ENCODE peak calls at places on chromosome 4, in four cellular contexts. W is GM12891, R is T-helper 9 cell, K is breast epithelium. U is an unnamed sample.

GRCh38 chr4:18318682-18319410 is 297.3 kb upstream of the LCORL start:
- DNase-seq in W (no peak), R (no peak), K (no peak), U (no peak)

GRCh38 chr4:82493721-82494425 is 63.5 kb downstream of the ENOPH1 start:
- DNase-seq in W (no peak), R (no peak), K (no peak), U (no peak)

GRCh38 chr4:44985152-44985551 is 258.8 kb upstream of the GNPDA2 start:
- DNase-seq in W (no peak), R (no peak), K (no peak), U (no peak)

GRCh38 chr4:123246085-123246484 is 150.5 kb upstream of the SPRY1 start:
- DNase-seq in W (no peak), R (no peak), K (no peak), U (no peak)

GRCh38 chr4:2449511-2450392 is 19.2 kb upstream of the RNF4 start:
- DNase-seq in W (no peak), R (no peak), K (no peak), U (no peak)

GRCh38 chr4:8723222-8723980 is 130.8 kb downstream of the CPZ start:
- DNase-seq in W (no peak), R (no peak), K (no peak), U (no peak)

GRCh38 chr4:56215138-56215793 is 172.0 kb downstream of the AASDH start:
- DNase-seq in W (no peak), R (no peak), K (no peak), U (no peak)

GRCh38 chr4:151660676-151661075 is 100.1 kb downstream of the GATB start:
- DNase-seq in W (no peak), R (no peak), K (no peak), U (no peak)

GRCh38 chr4:107666134-107666533 is 53.9 kb downstream of the PAPSS1 start:
- DNase-seq in W (no peak), R (no peak), K (no peak), U (no peak)

GRCh38 chr4:60948008-60948407 is 252.1 kb upstream of the ADGRL3 start:
- DNase-seq in W (no peak), R (no peak), K (no peak), U (no peak)

GRCh38 chr4:89681219-89681618 is 155.7 kb downstream of the SNCA start:
- DNase-seq in W (no peak), R (no peak), K (no peak), U (no peak)

GRCh38 chr4:123813901-123814300 is 417.3 kb downstream of the SPRY1 start:
- DNase-seq in W (no peak), R (no peak), K (no peak), U (no peak)

GRCh38 chr4:94284889-94285288 is 57.7 kb downstream of the HPGDS start:
- DNase-seq in W (no peak), R (no peak), K (no peak), U (no peak)